ENCODE peak calls at places on chromosomes 6 and 20, in nine cellular contexts. R is skeletal muscle cell; V is WTC11; Q is omental fat pad; Z is foreskin fibroblast; U is stimulated activated CD4-positive, alpha-beta T cell treated with anti-CD3 and anti-CD28 coated beads, Interleukin-1b, Interleukin-23, amount 100 ng/mL, for 1 hour; N is activated CD4-positive, alpha-beta T cell treated with anti-CD3 and anti-CD28 coated beads for 24 hours; C is stimulated activated CD8-positive, alpha-beta memory T cell treated with anti-CD3 and anti-CD28 coated beads, Interleukin-12 subunit alpha, Interleukin-12 subunit beta, amount 100 ng/mL, for 4 hours; Y is COR-L47. W is an unnamed sample.

GRCh38 chr6:158605266-158605878 is 39.2 kb downstream of the DYNLT1 start:
- DNase-seq in U (peak), N (peak), Q (peak), Y (peak), R (peak), V (peak), C (peak), Z (peak), W (peak)

GRCh38 chr6:7697820-7698623 is 27.9 kb upstream of the BMP6 start:
- DNase-seq in R (peak), Z (peak), U (no peak), Q (peak), V (no peak), Y (no peak), N (no peak), C (no peak), W (peak)

GRCh38 chr6:116217069-116217468 is 36.8 kb downstream of the TSPYL4 start:
- DNase-seq in U (no peak), C (no peak), Y (no peak), Q (no peak), V (no peak), N (no peak), Z (peak), R (no peak), W (peak)

GRCh38 chr6:157019733-157020132 is 242.6 kb downstream of the ARID1B start:
- DNase-seq in U (no peak), R (no peak), Z (peak), Q (no peak), N (no peak), C (no peak), V (no peak), Y (no peak), W (peak)

GRCh38 chr6:167720456-167721285 is 106.0 kb upstream of the AFDN start:
- DNase-seq in Y (no peak), C (no peak), N (no peak), R (no peak), U (no peak), V (no peak), Q (no peak), Z (no peak), W (no peak)

GRCh38 chr6:32216292-32216691 is 7.6 kb downstream of the NOTCH4 start:
- DNase-seq in R (no peak), Q (no peak), Z (no peak), N (no peak), C (no peak), Y (no peak), U (no peak), V (no peak), W (no peak)

GRCh38 chr6:153595903-153596302 is 443.1 kb upstream of the OPRM1 start:
- DNase-seq in U (no peak), Q (no peak), V (no peak), C (no peak), Y (no peak), N (no peak), Z (peak), R (peak), W (no peak)

GRCh38 chr6:52243282-52243893 is 912 bp downstream of the IL17F start:
- DNase-seq in R (no peak), U (no peak), Y (no peak), Q (no peak), Z (peak), V (no peak), N (no peak), C (no peak), W (no peak)

GRCh38 chr20:63070771-63071540 is 64.2 kb upstream of the BHLHE23 start:
- DNase-seq in Z (no peak), Y (no peak), U (no peak), N (no peak), R (no peak), V (peak), Q (no peak), C (no peak), W (no peak)

GRCh38 chr6:81793811-81794210 is 41.3 kb upstream of the TENT5A start:
- DNase-seq in U (no peak), V (no peak), Z (peak), Q (no peak), C (no peak), N (no peak), R (peak), Y (no peak), W (no peak)

GRCh38 chr6:47769951-47770350 is 11.9 kb upstream of the OPN5 start:
- DNase-seq in Y (no peak), V (no peak), Z (no peak), U (no peak), N (no peak), Q (no peak), C (no peak), R (no peak), W (no peak)

GRCh38 chr6:31467151-31467550 is 30.8 kb upstream of the MICB start:
- DNase-seq in Z (no peak), Y (no peak), Q (no peak), U (no peak), C (no peak), V (no peak), N (no peak), R (no peak), W (no peak)

GRCh38 chr20:61899971-61900370 is 165.7 kb downstream of the TAF4 start:
- DNase-seq in N (no peak), Y (no peak), R (no peak), V (no peak), Q (no peak), Z (no peak), U (no peak), C (no peak), W (no peak)

GRCh38 chr6:139595183-139595582 is 220.7 kb upstream of the CITED2 start:
- DNase-seq in C (no peak), U (no peak), R (peak), V (no peak), Z (no peak), Q (no peak), N (no peak), Y (no peak), W (no peak)

GRCh38 chr20:44136579-44136978 is 50.4 kb downstream of the JPH2 start:
- DNase-seq in Q (no peak), U (no peak), Y (no peak), V (no peak), R (no peak), Z (no peak), N (no peak), C (no peak), W (no peak)

GRCh38 chr20:6575912-6576391 is 191.5 kb upstream of the BMP2 start:
- DNase-seq in Y (no peak), Z (peak), N (no peak), V (no peak), R (no peak), Q (no peak), U (no peak), C (no peak), W (peak)

GRCh38 chr6:132673376-132674094 is 14.6 kb upstream of the TAAR1 start:
- DNase-seq in Y (no peak), C (no peak), R (no peak), N (no peak), Z (no peak), U (no peak), V (no peak), Q (no peak), W (no peak)

GRCh38 chr6:52127957-52128356 is 40.5 kb upstream of the PKHD1 start:
- DNase-seq in C (no peak), U (no peak), V (no peak), Q (no peak), Z (no peak), N (no peak), R (no peak), Y (no peak), W (no peak)

GRCh38 chr20:38275815-38276550 is 15.4 kb upstream of the KIAA1755 start:
- DNase-seq in U (no peak), R (no peak), Y (no peak), C (no peak), Z (peak), V (no peak), Q (no peak), N (no peak), W (peak)

GRCh38 chr6:163413345-163414116 is 987 bp upstream of the QKI start:
- DNase-seq in N (peak), V (peak), Y (peak), Q (peak), C (peak), Z (peak), R (peak), U (peak), W (peak)

GRCh38 chr6:133033263-133033662 is 207.9 kb upstream of the EYA4 start:
- DNase-seq in Q (no peak), Z (no peak), R (peak), N (no peak), U (no peak), Y (no peak), V (no peak), C (no peak), W (no peak)

GRCh38 chr20:62776692-62777527 is 19.4 kb upstream of the MRGBP start:
- DNase-seq in Q (no peak), R (no peak), Y (peak), U (no peak), Z (peak), V (no peak), C (peak), N (peak), W (no peak)

GRCh38 chr20:17594443-17594842 is 24.6 kb downstream of the DSTN start:
- DNase-seq in R (no peak), Z (peak), Q (no peak), V (no peak), N (no peak), C (no peak), Y (no peak), U (no peak), W (no peak)

GRCh38 chr20:33291830-33292355 is 8.9 kb downstream of the BPIFB1 start:
- DNase-seq in C (peak), Q (no peak), Y (peak), R (no peak), N (peak), V (peak), Z (peak), U (peak), W (peak)

GRCh38 chr6:15929685-15930084 is 199.2 kb upstream of the MYLIP start:
- DNase-seq in V (no peak), N (no peak), Q (no peak), Y (peak), C (no peak), R (no peak), U (no peak), Z (peak), W (no peak)

GRCh38 chr6:41707565-41708200 is 27.7 kb downstream of the TFEB start:
- DNase-seq in V (no peak), U (no peak), Z (no peak), C (no peak), R (no peak), Q (no peak), Y (no peak), N (no peak), W (no peak)

GRCh38 chr6:140061422-140062041 is 687.1 kb upstream of the CITED2 start:
- DNase-seq in V (no peak), N (no peak), Z (no peak), R (no peak), Q (no peak), C (no peak), U (no peak), Y (no peak), W (no peak)

W was measured in SJSA1.